ENCODE peak calls at places on chromosome 10, in seven cellular contexts. T is right cardiac atrium, Q is Right ventricle myocardium superior, N is AG08395, H is AML-193, O is GM06990, V is A549. L is an unnamed sample.

GRCh38 chr10:29811751-29812427 is 177.1 kb upstream of the SVIL start:
- DNase-seq in T (peak), Q (no peak), N (peak), H (no peak), O (no peak), V (peak), L (peak)

GRCh38 chr10:129419386-129419785 is 47.7 kb upstream of the MGMT start:
- DNase-seq in T (no peak), Q (no peak), N (no peak), H (no peak), O (no peak), V (no peak), L (no peak)

GRCh38 chr10:129973674-129974059 is 9.6 kb upstream of the EBF3 start:
- DNase-seq in T (no peak), Q (no peak), N (no peak), H (no peak), O (no peak), V (no peak), L (no peak)

GRCh38 chr10:128900456-128900855 is 566.6 kb upstream of the MGMT start:
- DNase-seq in T (no peak), Q (no peak), N (no peak), H (no peak), O (no peak), V (no peak), L (no peak)

GRCh38 chr10:44863344-44864041 is 47.6 kb upstream of the TMEM72 start:
- DNase-seq in T (no peak), Q (no peak), N (no peak), H (no peak), O (no peak), V (no peak), L (peak)

GRCh38 chr10:31278279-31278941 is 40.6 kb upstream of the ZEB1 start:
- DNase-seq in T (no peak), Q (no peak), N (no peak), H (no peak), O (no peak), V (no peak), L (no peak)

GRCh38 chr10:80443531-80443974 is 10.6 kb upstream of the TSPAN14 start:
- DNase-seq in T (peak), Q (peak), N (peak), H (peak), O (no peak), V (no peak), L (peak)

GRCh38 chr10:99945286-99945685 is 64.5 kb downstream of the DNMBP start:
- DNase-seq in T (peak), Q (no peak), N (peak), H (no peak), O (no peak), V (peak), L (peak)

GRCh38 chr10:3782099-3782455 is 2.9 kb downstream of the KLF6 start:
- DNase-seq in T (no peak), Q (no peak), N (no peak), H (no peak), O (no peak), V (no peak), L (no peak)

GRCh38 chr10:81472927-81473470 is 402.0 kb upstream of the NRG3 start:
- DNase-seq in T (no peak), Q (no peak), N (no peak), H (no peak), O (no peak), V (no peak), L (no peak)

GRCh38 chr10:4399571-4399970 is 426.4 kb upstream of the AKR1E2 start:
- DNase-seq in T (no peak), Q (no peak), N (peak), H (no peak), O (no peak), V (no peak), L (no peak)

GRCh38 chr10:3261921-3262320 is 89.3 kb upstream of the PITRM1 start:
- DNase-seq in T (no peak), Q (no peak), N (no peak), H (no peak), O (no peak), V (no peak), L (no peak)

GRCh38 chr10:86868353-86868752 is 89.1 kb downstream of the MMRN2 start:
- DNase-seq in T (peak), Q (no peak), N (peak), H (no peak), O (no peak), V (no peak), L (peak)

GRCh38 chr10:72316748-72317435 is 37.8 kb downstream of the DNAJB12 start:
- DNase-seq in T (peak), Q (peak), N (no peak), H (peak), O (peak), V (no peak), L (peak)

GRCh38 chr10:61628875-61629513 is 33.7 kb upstream of the CABCOCO1 start:
- DNase-seq in T (no peak), Q (no peak), N (peak), H (no peak), O (no peak), V (peak), L (no peak)

GRCh38 chr10:110871236-110872084 is at the start of gene PDCD4:
- DNase-seq in T (peak), Q (peak), N (peak), H (peak), O (peak), V (peak), L (peak)

GRCh38 chr10:35498693-35499092 is 106.4 kb upstream of the GJD4 start:
- DNase-seq in T (no peak), Q (no peak), N (no peak), H (no peak), O (no peak), V (no peak), L (no peak)

GRCh38 chr10:91909178-91909677 is at the start of gene FGFBP3:
- DNase-seq in T (peak), Q (no peak), N (no peak), H (peak), O (no peak), V (peak), L (peak)

GRCh38 chr10:1712944-1713671 is 24.2 kb downstream of the ADARB2 start:
- DNase-seq in T (no peak), Q (no peak), N (no peak), H (no peak), O (no peak), V (no peak), L (no peak)

GRCh38 chr10:8084799-8085198 is 30.3 kb downstream of the GATA3 start:
- DNase-seq in T (no peak), Q (no peak), N (no peak), H (no peak), O (no peak), V (no peak), L (no peak)

GRCh38 chr10:54469587-54470323 is 331.3 kb downstream of the PCDH15 start:
- DNase-seq in T (no peak), Q (no peak), N (no peak), H (no peak), O (no peak), V (no peak), L (no peak)

GRCh38 chr10:113294868-113295267 is 258.0 kb upstream of the HABP2 start:
- DNase-seq in T (no peak), Q (no peak), N (no peak), H (no peak), O (no peak), V (no peak), L (no peak)

GRCh38 chr10:111018021-111018420 is 58.8 kb upstream of the ADRA2A start:
- DNase-seq in T (no peak), Q (no peak), N (no peak), H (no peak), O (no peak), V (no peak), L (no peak)

GRCh38 chr10:125159932-125160855 is at the start of gene CTBP2:
- DNase-seq in T (peak), Q (peak), N (peak), H (no peak), O (no peak), V (peak), L (peak)

GRCh38 chr10:115706482-115707076 is 566.4 kb downstream of the GFRA1 start:
- DNase-seq in T (no peak), Q (no peak), N (peak), H (peak), O (no peak), V (no peak), L (peak)

GRCh38 chr10:104059364-104059763 is 26.3 kb downstream of the COL17A1 start:
- DNase-seq in T (no peak), Q (no peak), N (no peak), H (no peak), O (no peak), V (no peak), L (peak)

GRCh38 chr10:79397575-79398303 is 47.7 kb downstream of the ZCCHC24 start:
- DNase-seq in T (peak), Q (peak), N (peak), H (no peak), O (no peak), V (no peak), L (no peak)

GRCh38 chr10:94361161-94361794 is 1.5 kb downstream of the NOC3L start:
- DNase-seq in T (peak), Q (no peak), N (no peak), H (peak), O (no peak), V (no peak), L (peak)

GRCh38 chr10:72126184-72126871 is 38.0 kb upstream of the SPOCK2 start:
- DNase-seq in T (no peak), Q (no peak), N (peak), H (peak), O (no peak), V (peak), L (peak)

GRCh38 chr10:104197364-104197763 is 34.8 kb downstream of the CFAP43 start:
- DNase-seq in T (no peak), Q (no peak), N (no peak), H (no peak), O (no peak), V (no peak), L (peak)

GRCh38 chr10:69065406-69066361 is 22.2 kb upstream of the SRGN start:
- DNase-seq in T (peak), Q (no peak), N (peak), H (peak), O (peak), V (no peak), L (no peak)

GRCh38 chr10:119118231-119118630 is 14.3 kb downstream of the DENND10 start:
- DNase-seq in T (no peak), Q (no peak), N (no peak), H (no peak), O (no peak), V (no peak), L (no peak)

GRCh38 chr10:93070378-93071176 is 3.1 kb upstream of the CYP26A1 start:
- DNase-seq in T (no peak), Q (no peak), N (no peak), H (no peak), O (no peak), V (no peak), L (no peak)

GRCh38 chr10:132506711-132507466 is 30.7 kb upstream of the INPP5A start:
- DNase-seq in T (peak), Q (peak), N (peak), H (no peak), O (no peak), V (no peak), L (no peak)

GRCh38 chr10:78812571-78813318 is 256.0 kb upstream of the ZMIZ1 start:
- DNase-seq in T (no peak), Q (no peak), N (no peak), H (no peak), O (no peak), V (no peak), L (no peak)

GRCh38 chr10:113953505-113954272 is 90.0 kb upstream of the ADRB1 start:
- DNase-seq in T (no peak), Q (no peak), N (no peak), H (peak), O (no peak), V (no peak), L (peak)

GRCh38 chr10:104479906-104480579 is 126.4 kb downstream of the CFAP58 start:
- DNase-seq in T (peak), Q (no peak), N (no peak), H (no peak), O (no peak), V (no peak), L (no peak)

GRCh38 chr10:103757531-103758293 is 97.7 kb downstream of the SH3PXD2A start:
- DNase-seq in T (peak), Q (peak), N (peak), H (peak), O (no peak), V (peak), L (peak)

GRCh38 chr10:12376211-12376610 is 26.9 kb downstream of the CAMK1D start:
- DNase-seq in T (no peak), Q (no peak), N (no peak), H (no peak), O (no peak), V (no peak), L (no peak)